ENCODE peak calls at places on chromosomes 5 and 9, in eight cellular contexts. N, F, D, A, L, C, X and S are unnamed samples.

GRCh38 chr5:541148-541887 is 17.1 kb upstream of the SLC9A3 start:
- DNase-seq in N (no peak), F (peak; percentile 8), D (peak; percentile 70), A (peak; percentile 58), L (no peak), C (no peak), X (no peak), S (no peak)

GRCh38 chr5:53069626-53070025 is 39.9 kb downstream of the MOCS2 start:
- DNase-seq in N (no peak), F (no peak), D (no peak), A (no peak), L (no peak), C (no peak), X (no peak), S (peak; percentile 56)

GRCh38 chr5:171660438-171660837 is 125.2 kb upstream of the SMIM23 start:
- DNase-seq in N (no peak), F (no peak), D (no peak), A (no peak), L (no peak), C (no peak), X (no peak), S (no peak)

GRCh38 chr9:4102078-4102477 is 197.8 kb downstream of the GLIS3 start:
- DNase-seq in N (no peak), F (no peak), D (no peak), A (no peak), L (no peak), C (no peak), X (no peak), S (no peak)

GRCh38 chr9:93346240-93347112 is 105.0 kb upstream of the FAM120A start:
- DNase-seq in N (peak; percentile 27), F (peak; percentile 25), D (no peak), A (peak; percentile 71), L (no peak), C (peak; percentile 85), X (no peak), S (no peak)

GRCh38 chr5:141504216-141504615 is 15.3 kb downstream of the PCDHGC5 start:
- DNase-seq in N (no peak), F (no peak), D (no peak), A (no peak), L (no peak), C (no peak), X (no peak), S (no peak)

GRCh38 chr9:6109571-6109970 is 94.1 kb upstream of the RANBP6 start:
- DNase-seq in N (no peak), F (no peak), D (no peak), A (no peak), L (no peak), C (no peak), X (no peak), S (no peak)

GRCh38 chr5:125408582-125409069 is 662.2 kb upstream of the ZNF608 start:
- DNase-seq in N (peak; percentile 18), F (no peak), D (no peak), A (no peak), L (peak; percentile 98), C (no peak), X (peak; percentile 94), S (no peak)

GRCh38 chr5:82387041-82387818 is 109.1 kb upstream of the RPS23 start:
- DNase-seq in N (peak; percentile 42), F (no peak), D (no peak), A (no peak), L (peak; percentile 27), C (no peak), X (no peak), S (no peak)

GRCh38 chr9:131001021-131001420 is 8.0 kb upstream of the LAMC3 start:
- DNase-seq in N (no peak), F (no peak), D (no peak), A (no peak), L (no peak), C (no peak), X (no peak), S (no peak)

GRCh38 chr5:89437450-89438435 is 554.8 kb upstream of the MEF2C start:
- DNase-seq in N (no peak), F (no peak), D (no peak), A (no peak), L (no peak), C (no peak), X (peak; percentile 17), S (no peak)